ENCODE peak calls at places on chromosomes 3 and 15, in five cellular contexts. N is hypothalamus, D is HFFc6, U is left ventricle myocardium superior, V is nucleus accumbens. O is an unnamed sample.
A peak's percentile ranks its signal among the peaks of the same experiment; 100 is the strongest.

GRCh38 chr15:66472176-66472999 is 25.2 kb downstream of the SNAPC5 start:
- DNase-seq in D (peak; percentile 9), V (no peak), N (no peak), U (no peak), O (no peak)

GRCh38 chr3:141804778-141805639 is 41.8 kb downstream of the GRK7 start:
- DNase-seq in D (no peak), U (no peak), V (no peak), N (no peak), O (no peak)

GRCh38 chr3:192802957-192803899 is 75.9 kb upstream of the FGF12 start:
- DNase-seq in U (no peak), V (no peak), N (no peak), D (no peak), O (no peak)

GRCh38 chr15:49902791-49903481 is 216.1 kb downstream of the ATP8B4 start:
- DNase-seq in V (no peak), N (no peak), U (no peak), D (peak; percentile 41), O (peak; percentile 64)

GRCh38 chr3:136042608-136043221 is 77.2 kb downstream of the PPP2R3A start:
- DNase-seq in V (no peak), N (no peak), D (peak; percentile 61), U (no peak), O (peak; percentile 9)

GRCh38 chr15:71410347-71410746 is 295.1 kb downstream of the THSD4 start:
- DNase-seq in V (no peak), U (no peak), N (no peak), D (no peak), O (no peak)

GRCh38 chr15:37788767-37789391 is 145.6 kb upstream of the TMCO5A start:
- DNase-seq in N (no peak), V (no peak), D (no peak), U (no peak), O (no peak)

GRCh38 chr3:45464336-45464809 is 76.0 kb downstream of the LARS2 start:
- DNase-seq in V (no peak), D (no peak), U (no peak), N (no peak), O (no peak)

GRCh38 chr3:159245871-159246270 is 444.0 kb downstream of the MFSD1 start:
- DNase-seq in V (no peak), N (no peak), D (no peak), U (no peak), O (no peak)

GRCh38 chr15:89761009-89761831 is 10.2 kb upstream of the MESP1 start:
- DNase-seq in N (no peak), U (no peak), V (no peak), D (no peak), O (no peak)

GRCh38 chr15:89088605-89089315 is 504 bp downstream of the ABHD2 start:
- DNase-seq in U (peak; percentile 76), V (no peak), N (no peak), D (no peak), O (no peak)

GRCh38 chr3:12719984-12720656 is 38.9 kb downstream of the TMEM40 start:
- DNase-seq in D (peak; percentile 83), U (peak; percentile 76), N (peak; percentile 44), V (peak; percentile 61), O (no peak)

GRCh38 chr3:42843730-42844713 is 31.7 kb downstream of the CYP8B1 start:
- DNase-seq in D (no peak), V (no peak), N (no peak), U (peak; percentile 35), O (no peak)

GRCh38 chr3:159779883-159780282 is 208.8 kb upstream of the IL12A start:
- DNase-seq in N (no peak), V (no peak), D (no peak), U (no peak), O (no peak)

GRCh38 chr3:171415070-171415469 is 45.1 kb downstream of the TNIK start:
- DNase-seq in D (peak; percentile 59), V (no peak), U (no peak), N (no peak), O (no peak)

GRCh38 chr15:69144530-69144929 is 15.9 kb upstream of the GLCE start:
- DNase-seq in V (no peak), N (no peak), U (no peak), D (no peak), O (no peak)

GRCh38 chr3:153767601-153768558 is 353.3 kb upstream of the ARHGEF26 start:
- DNase-seq in D (no peak), N (no peak), V (no peak), U (no peak), O (no peak)

GRCh38 chr3:58150130-58150663 is 60.6 kb downstream of the DNASE1L3 start:
- DNase-seq in U (no peak), D (no peak), N (no peak), V (no peak), O (no peak)

GRCh38 chr3:173465112-173465511 is 67.6 kb downstream of the NLGN1 start:
- DNase-seq in U (no peak), V (no peak), N (no peak), D (peak; percentile 62), O (peak; percentile 6)

GRCh38 chr15:77022646-77023575 is 28.0 kb downstream of the PSTPIP1 start:
- DNase-seq in N (no peak), V (no peak), D (no peak), U (peak; percentile 26), O (no peak)

GRCh38 chr15:100429116-100429728 is 87.4 kb upstream of the ADAMTS17 start:
- DNase-seq in U (peak; percentile 35), D (no peak), N (no peak), V (no peak), O (no peak)

GRCh38 chr3:99131876-99132275 is 230.4 kb upstream of the DCBLD2 start:
- DNase-seq in V (no peak), N (no peak), D (no peak), U (no peak), O (no peak)

GRCh38 chr15:68271854-68272471 is 5.6 kb upstream of the FEM1B start:
- DNase-seq in D (peak; percentile 83), V (peak; percentile 39), U (no peak), N (no peak), O (peak; percentile 62)

GRCh38 chr3:89107461-89108035 is at the start of gene EPHA3:
- DNase-seq in D (peak; percentile 24), N (peak; percentile 27), U (peak; percentile 75), V (peak; percentile 61), O (no peak)

GRCh38 chr3:46923559-46924350 is 46.2 kb downstream of the PTH1R start:
- DNase-seq in V (no peak), U (no peak), D (peak; percentile 24), N (no peak), O (no peak)

GRCh38 chr3:197750863-197751737 is 1.4 kb downstream of the FYTTD1 start:
- DNase-seq in U (peak; percentile 76), N (no peak), V (peak; percentile 14), D (peak; percentile 37), O (no peak)

GRCh38 chr3:149600619-149601018 is 57.2 kb downstream of the WWTR1 start:
- DNase-seq in U (no peak), N (no peak), V (no peak), D (no peak), O (no peak)

GRCh38 chr3:45491344-45491743 is 103.0 kb downstream of the LARS2 start:
- DNase-seq in U (no peak), D (no peak), N (no peak), V (no peak), O (no peak)

GRCh38 chr3:77001071-77001470 is 38.8 kb upstream of the ROBO2 start:
- DNase-seq in N (no peak), V (no peak), D (no peak), U (no peak), O (no peak)

GRCh38 chr15:52292780-52293392 is 2.7 kb downstream of the MYO5C start:
- DNase-seq in V (no peak), N (no peak), D (no peak), U (no peak), O (no peak)

GRCh38 chr3:119352863-119353527 is 58.8 kb downstream of the ARHGAP31 start:
- DNase-seq in U (no peak), D (peak; percentile 75), N (no peak), V (no peak), O (no peak)

GRCh38 chr3:52793702-52794611 is 639 bp upstream of the ITIH3 start:
- DNase-seq in U (no peak), N (no peak), V (no peak), D (no peak), O (no peak)